ENCODE peak calls at places on chromosomes 7 and 10, in eight cellular contexts. One of them, this sample, is unnamed. For H3K4me1, the result is how much of the 10 kb centered on the place peaks cover.

GRCh38 chr7:137981668-137982067 is 20.2 kb downstream of the CREB3L2 start:
- DNase-seq in aorta: no peak
- DNase-seq in A549: no peak
- DNase-seq in heart right ventricle: no peak
- DNase-seq in stomach: no peak
- DNase-seq in SJSA1: no peak
- DNase-seq in left ventricle myocardium inferior: no peak
- DNase-seq in GM23248: no peak
- DNase-seq in this sample: no peak

GRCh38 chr7:44244282-44244681 is 43.5 kb downstream of the YKT6 start:
- DNase-seq in SJSA1: no peak
- DNase-seq in aorta: no peak
- DNase-seq in A549: no peak
- DNase-seq in heart right ventricle: no peak
- DNase-seq in left ventricle myocardium inferior: no peak
- DNase-seq in GM23248: peak
- DNase-seq in stomach: no peak
- DNase-seq in this sample: no peak

GRCh38 chr7:74483402-74484336 is 30.0 kb downstream of the GTF2IRD1 start:
- DNase-seq in stomach: no peak
- DNase-seq in aorta: peak
- DNase-seq in SJSA1: peak
- DNase-seq in left ventricle myocardium inferior: no peak
- DNase-seq in GM23248: peak
- DNase-seq in A549: peak
- DNase-seq in heart right ventricle: no peak
- DNase-seq in this sample: no peak

GRCh38 chr7:98133181-98133580 is 26.5 kb downstream of the LMTK2 start:
- DNase-seq in heart right ventricle: no peak
- DNase-seq in aorta: no peak
- DNase-seq in A549: no peak
- DNase-seq in stomach: no peak
- DNase-seq in GM23248: no peak
- DNase-seq in left ventricle myocardium inferior: no peak
- DNase-seq in SJSA1: no peak
- DNase-seq in this sample: no peak

GRCh38 chr10:122073508-122073907 is 84.5 kb downstream of the TACC2 start:
- DNase-seq in GM23248: no peak
- DNase-seq in heart right ventricle: no peak
- DNase-seq in left ventricle myocardium inferior: no peak
- DNase-seq in A549: no peak
- DNase-seq in aorta: no peak
- DNase-seq in SJSA1: no peak
- DNase-seq in stomach: no peak
- DNase-seq in this sample: no peak

GRCh38 chr10:12264204-12264908 is 68.4 kb downstream of the CDC123 start:
- DNase-seq in aorta: peak
- DNase-seq in left ventricle myocardium inferior: peak
- DNase-seq in GM23248: peak
- DNase-seq in SJSA1: peak
- DNase-seq in A549: peak
- DNase-seq in heart right ventricle: peak
- DNase-seq in stomach: peak
- DNase-seq in this sample: peak

GRCh38 chr10:33152146-33152545 is 182.3 kb downstream of the NRP1 start:
- DNase-seq in left ventricle myocardium inferior: peak
- DNase-seq in heart right ventricle: peak
- DNase-seq in A549: no peak
- DNase-seq in stomach: no peak
- DNase-seq in GM23248: no peak
- DNase-seq in aorta: no peak
- DNase-seq in SJSA1: no peak
- DNase-seq in this sample: no peak

GRCh38 chr7:22610871-22611757 is 111.1 kb upstream of the STEAP1B start:
- DNase-seq in A549: no peak
- DNase-seq in SJSA1: no peak
- DNase-seq in GM23248: peak
- DNase-seq in left ventricle myocardium inferior: no peak
- DNase-seq in aorta: no peak
- DNase-seq in heart right ventricle: no peak
- DNase-seq in stomach: no peak
- DNase-seq in this sample: no peak

GRCh38 chr7:99919814-99920618 is 686 bp upstream of the TRIM4 start:
- DNase-seq in left ventricle myocardium inferior: no peak
- DNase-seq in stomach: no peak
- DNase-seq in aorta: no peak
- DNase-seq in A549: peak
- DNase-seq in heart right ventricle: no peak
- DNase-seq in SJSA1: no peak
- DNase-seq in GM23248: peak
- DNase-seq in this sample: no peak

GRCh38 chr7:44712012-44712411 is 36.6 kb upstream of the ZMIZ2 start:
- DNase-seq in stomach: no peak
- DNase-seq in A549: no peak
- DNase-seq in heart right ventricle: no peak
- DNase-seq in left ventricle myocardium inferior: no peak
- DNase-seq in GM23248: no peak
- DNase-seq in aorta: peak
- DNase-seq in SJSA1: no peak
- DNase-seq in this sample: no peak

GRCh38 chr7:85191383-85191782 is 4.5 kb upstream of the SEMA3D start:
- DNase-seq in GM23248: peak
- DNase-seq in SJSA1: no peak
- DNase-seq in A549: peak
- DNase-seq in stomach: no peak
- DNase-seq in heart right ventricle: no peak
- DNase-seq in aorta: no peak
- DNase-seq in left ventricle myocardium inferior: no peak
- DNase-seq in this sample: no peak

GRCh38 chr10:92851003-92851402 is 2.7 kb downstream of the EXOC6 start:
- DNase-seq in heart right ventricle: no peak
- DNase-seq in A549: no peak
- DNase-seq in GM23248: no peak
- DNase-seq in SJSA1: no peak
- DNase-seq in left ventricle myocardium inferior: no peak
- DNase-seq in aorta: no peak
- DNase-seq in stomach: no peak
- DNase-seq in this sample: no peak

GRCh38 chr10:92848441-92849233 is at the start of gene EXOC6:
- DNase-seq in heart right ventricle: peak
- DNase-seq in stomach: peak
- DNase-seq in GM23248: peak
- DNase-seq in aorta: peak
- DNase-seq in left ventricle myocardium inferior: peak
- DNase-seq in A549: peak
- DNase-seq in SJSA1: peak
- DNase-seq in this sample: peak

GRCh38 chr10:92849234-92849525 is 860 bp downstream of the EXOC6 start:
- DNase-seq in A549: no peak
- DNase-seq in SJSA1: no peak
- DNase-seq in GM23248: peak
- DNase-seq in stomach: no peak
- DNase-seq in heart right ventricle: no peak
- DNase-seq in left ventricle myocardium inferior: no peak
- DNase-seq in aorta: no peak
- DNase-seq in this sample: no peak

GRCh38 chr10:92849576-92850090 is 1.3 kb downstream of the EXOC6 start:
- DNase-seq in SJSA1: no peak
- DNase-seq in heart right ventricle: no peak
- DNase-seq in aorta: no peak
- DNase-seq in stomach: no peak
- DNase-seq in A549: no peak
- DNase-seq in left ventricle myocardium inferior: no peak
- DNase-seq in GM23248: no peak
- DNase-seq in this sample: no peak

GRCh38 chr10:92850186-92850585 is 1.9 kb downstream of the EXOC6 start:
- DNase-seq in SJSA1: no peak
- DNase-seq in A549: no peak
- DNase-seq in stomach: no peak
- DNase-seq in aorta: no peak
- DNase-seq in left ventricle myocardium inferior: no peak
- DNase-seq in heart right ventricle: no peak
- DNase-seq in GM23248: peak
- DNase-seq in this sample: no peak
- H3K27ac ChIP-seq in SJSA1: no peak
- H3K27ac ChIP-seq in A549: no peak
- H3K27ac ChIP-seq in stomach: no peak
- H3K27ac ChIP-seq in aorta: no peak
- H3K27ac ChIP-seq in left ventricle myocardium inferior: no peak
- H3K27ac ChIP-seq in heart right ventricle: no peak
- H3K27ac ChIP-seq in GM23248: no peak
- H3K27ac ChIP-seq in this sample: no peak

GRCh38 chr7:90728568-90728967 is 132.4 kb downstream of the CDK14 start:
- DNase-seq in A549: no peak
- DNase-seq in left ventricle myocardium inferior: no peak
- DNase-seq in GM23248: no peak
- DNase-seq in SJSA1: no peak
- DNase-seq in stomach: no peak
- DNase-seq in aorta: no peak
- DNase-seq in heart right ventricle: no peak
- DNase-seq in this sample: no peak
- H3K4me1 ChIP-seq in A549: under half
- H3K4me1 ChIP-seq in left ventricle myocardium inferior: under half
- H3K4me1 ChIP-seq in GM23248: under half
- H3K4me1 ChIP-seq in SJSA1: under half
- H3K4me1 ChIP-seq in stomach: under half
- H3K4me1 ChIP-seq in aorta: under half
- H3K4me1 ChIP-seq in heart right ventricle: under half
- H3K4me1 ChIP-seq in this sample: under half

GRCh38 chr10:71398991-71399375 is 2.3 kb downstream of the CDH23 start:
- DNase-seq in left ventricle myocardium inferior: no peak
- DNase-seq in heart right ventricle: no peak
- DNase-seq in aorta: no peak
- DNase-seq in SJSA1: peak
- DNase-seq in A549: no peak
- DNase-seq in stomach: no peak
- DNase-seq in GM23248: no peak
- DNase-seq in this sample: no peak

GRCh38 chr10:71395621-71396020 is 1.1 kb upstream of the CDH23 start:
- DNase-seq in heart right ventricle: no peak
- DNase-seq in stomach: no peak
- DNase-seq in left ventricle myocardium inferior: no peak
- DNase-seq in SJSA1: no peak
- DNase-seq in GM23248: no peak
- DNase-seq in aorta: no peak
- DNase-seq in A549: peak
- DNase-seq in this sample: no peak

GRCh38 chr10:71396084-71396713 is 521 bp upstream of the CDH23 start:
- DNase-seq in GM23248: peak
- DNase-seq in stomach: peak
- DNase-seq in heart right ventricle: peak
- DNase-seq in aorta: peak
- DNase-seq in SJSA1: peak
- DNase-seq in A549: peak
- DNase-seq in left ventricle myocardium inferior: peak
- DNase-seq in this sample: no peak

GRCh38 chr10:71396714-71397339 is at the start of gene CDH23:
- DNase-seq in GM23248: peak
- DNase-seq in aorta: peak
- DNase-seq in heart right ventricle: peak
- DNase-seq in A549: peak
- DNase-seq in stomach: peak
- DNase-seq in SJSA1: peak
- DNase-seq in left ventricle myocardium inferior: peak
- DNase-seq in this sample: no peak

DNA sequence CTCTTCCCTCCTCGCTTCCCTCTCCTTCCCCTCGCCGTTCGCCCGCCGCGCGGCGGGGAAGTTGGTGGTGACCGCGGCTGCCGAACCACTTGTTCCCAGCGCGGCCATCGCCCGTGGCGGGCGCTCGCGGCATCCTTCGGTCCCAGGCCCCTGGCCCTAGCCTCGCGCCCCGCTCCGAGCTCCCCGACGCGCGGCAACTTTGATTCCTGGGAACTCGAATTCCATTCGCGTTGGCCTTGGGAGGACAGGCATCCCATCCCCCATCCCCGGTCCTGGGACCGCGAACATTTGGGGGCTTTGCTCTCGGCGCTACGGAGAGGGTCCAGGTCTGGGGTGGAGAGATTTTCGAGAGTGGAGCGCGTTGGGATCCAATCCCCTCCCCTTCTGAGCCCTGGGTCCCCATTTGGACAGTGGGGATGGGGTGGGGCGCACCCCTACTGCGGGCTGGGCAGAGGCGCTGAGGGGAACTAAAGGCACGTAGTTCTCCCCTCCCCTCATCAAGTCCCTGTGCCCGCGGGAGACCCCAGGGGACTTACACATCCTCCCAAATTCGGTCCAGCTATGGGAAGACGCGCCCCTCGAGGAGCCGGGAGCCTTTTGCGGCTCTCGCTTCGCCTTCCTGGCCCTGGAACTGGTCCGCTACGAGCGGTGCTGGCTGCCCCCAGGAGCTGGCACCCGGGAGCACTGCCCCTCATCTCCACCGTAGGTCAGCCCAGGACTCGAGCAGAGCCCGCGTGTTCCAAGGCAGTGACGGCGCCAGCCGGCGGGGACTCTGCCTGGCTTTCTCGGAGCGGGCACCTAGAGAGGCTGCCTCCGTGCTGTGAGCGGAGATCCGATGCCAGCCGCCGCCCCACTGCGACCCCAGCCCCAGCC is 856 bp downstream of the CDH23 start:
- DNase-seq in SJSA1: peak
- DNase-seq in stomach: no peak
- DNase-seq in heart right ventricle: no peak
- DNase-seq in A549: no peak
- DNase-seq in aorta: peak
- DNase-seq in GM23248: no peak
- DNase-seq in left ventricle myocardium inferior: no peak
- DNase-seq in this sample: no peak
- H3K4me3 ChIP-seq in SJSA1: peak
- H3K4me3 ChIP-seq in stomach: peak
- H3K4me3 ChIP-seq in heart right ventricle: peak
- H3K4me3 ChIP-seq in A549: peak
- H3K4me3 ChIP-seq in aorta: peak
- H3K4me3 ChIP-seq in GM23248: peak
- H3K4me3 ChIP-seq in left ventricle myocardium inferior: peak
- H3K4me3 ChIP-seq in this sample: peak

GRCh38 chr7:17300012-17300411 is 1.6 kb downstream of the AHR start:
- DNase-seq in left ventricle myocardium inferior: no peak
- DNase-seq in A549: no peak
- DNase-seq in GM23248: peak
- DNase-seq in stomach: no peak
- DNase-seq in aorta: no peak
- DNase-seq in heart right ventricle: no peak
- DNase-seq in SJSA1: no peak
- DNase-seq in this sample: no peak

GRCh38 chr7:17297243-17297642 is 1.2 kb upstream of the AHR start:
- DNase-seq in heart right ventricle: no peak
- DNase-seq in SJSA1: no peak
- DNase-seq in left ventricle myocardium inferior: no peak
- DNase-seq in aorta: no peak
- DNase-seq in GM23248: no peak
- DNase-seq in A549: no peak
- DNase-seq in stomach: no peak
- DNase-seq in this sample: no peak

GRCh38 chr7:17299477-17299991 is 1.1 kb downstream of the AHR start:
- DNase-seq in aorta: no peak
- DNase-seq in GM23248: peak
- DNase-seq in heart right ventricle: no peak
- DNase-seq in SJSA1: no peak
- DNase-seq in stomach: no peak
- DNase-seq in left ventricle myocardium inferior: no peak
- DNase-seq in A549: peak
- DNase-seq in this sample: no peak

GRCh38 chr7:17298102-17298839 is at the start of gene AHR:
- DNase-seq in SJSA1: peak
- DNase-seq in aorta: peak
- DNase-seq in stomach: peak
- DNase-seq in A549: peak
- DNase-seq in heart right ventricle: peak
- DNase-seq in GM23248: peak
- DNase-seq in left ventricle myocardium inferior: peak
- DNase-seq in this sample: peak

GRCh38 chr7:17298840-17299476 is 506 bp downstream of the AHR start:
- DNase-seq in left ventricle myocardium inferior: peak
- DNase-seq in A549: peak
- DNase-seq in SJSA1: peak
- DNase-seq in stomach: peak
- DNase-seq in heart right ventricle: peak
- DNase-seq in aorta: peak
- DNase-seq in GM23248: peak
- DNase-seq in this sample: peak
- H3K27ac ChIP-seq in left ventricle myocardium inferior: peak
- H3K27ac ChIP-seq in A549: peak
- H3K27ac ChIP-seq in SJSA1: peak
- H3K27ac ChIP-seq in stomach: peak
- H3K27ac ChIP-seq in heart right ventricle: peak
- H3K27ac ChIP-seq in aorta: peak
- H3K27ac ChIP-seq in GM23248: peak
- H3K27ac ChIP-seq in this sample: peak

This sample was measured in lung.